ENCODE peak calls at places on chromosomes 13 and 19, in four cellular contexts. D is esophagus muscularis mucosa, G is stomach, V is transverse colon. H is an unnamed sample.

GRCh38 chr13:40348096-40348679 is 318.3 kb downstream of the FOXO1 start:
- DNase-seq in D (no peak), G (no peak), V (no peak), H (no peak)

GRCh38 chr13:31409678-31410356 is 210.0 kb downstream of the B3GLCT start:
- DNase-seq in D (peak; percentile 45), G (no peak), V (no peak), H (no peak)

GRCh38 chr13:23628765-23629565 is 58.8 kb downstream of the TNFRSF19 start:
- DNase-seq in D (no peak), G (no peak), V (no peak), H (no peak)

GRCh38 chr13:112134150-112135075 is 67.5 kb downstream of the SOX1 start:
- DNase-seq in D (no peak), G (peak; percentile 19), V (no peak), H (no peak)

GRCh38 chr13:27909378-27909777 is 10.4 kb upstream of the PDX1 start:
- DNase-seq in D (no peak), G (no peak), V (no peak), H (no peak)

GRCh38 chr19:55488986-55489710 is 912 bp downstream of the SSC5D start:
- DNase-seq in D (no peak), G (no peak), V (no peak), H (peak; percentile 86)

GRCh38 chr13:100235311-100235901 is 146.5 kb downstream of the PCCA start:
- DNase-seq in D (no peak), G (no peak), V (no peak), H (no peak)

GRCh38 chr13:20472531-20472930 is 53.1 kb downstream of the CRYL1 start:
- DNase-seq in D (peak; percentile 89), G (no peak), V (no peak), H (no peak)

GRCh38 chr19:34428549-34429285 is 536 bp downstream of the UBA2 start:
- DNase-seq in D (no peak), G (peak; percentile 31), V (peak; percentile 45), H (peak; percentile 65)

GRCh38 chr19:33392341-33393285 is 19.1 kb downstream of the CEBPG start:
- DNase-seq in D (no peak), G (peak; percentile 59), V (peak; percentile 46), H (peak; percentile 67)

GRCh38 chr13:33016414-33017409 is at the start of gene KL:
- DNase-seq in D (no peak), G (peak; percentile 38), V (peak; percentile 20), H (peak; percentile 75)

GRCh38 chr19:46355991-46356669 is 9.2 kb downstream of the PPP5C start:
- DNase-seq in D (no peak), G (no peak), V (no peak), H (peak; percentile 25)

GRCh38 chr13:111304041-111304544 is 16.3 kb upstream of the TEX29 start:
- DNase-seq in D (no peak), G (no peak), V (peak; percentile 14), H (no peak)

DNA sequence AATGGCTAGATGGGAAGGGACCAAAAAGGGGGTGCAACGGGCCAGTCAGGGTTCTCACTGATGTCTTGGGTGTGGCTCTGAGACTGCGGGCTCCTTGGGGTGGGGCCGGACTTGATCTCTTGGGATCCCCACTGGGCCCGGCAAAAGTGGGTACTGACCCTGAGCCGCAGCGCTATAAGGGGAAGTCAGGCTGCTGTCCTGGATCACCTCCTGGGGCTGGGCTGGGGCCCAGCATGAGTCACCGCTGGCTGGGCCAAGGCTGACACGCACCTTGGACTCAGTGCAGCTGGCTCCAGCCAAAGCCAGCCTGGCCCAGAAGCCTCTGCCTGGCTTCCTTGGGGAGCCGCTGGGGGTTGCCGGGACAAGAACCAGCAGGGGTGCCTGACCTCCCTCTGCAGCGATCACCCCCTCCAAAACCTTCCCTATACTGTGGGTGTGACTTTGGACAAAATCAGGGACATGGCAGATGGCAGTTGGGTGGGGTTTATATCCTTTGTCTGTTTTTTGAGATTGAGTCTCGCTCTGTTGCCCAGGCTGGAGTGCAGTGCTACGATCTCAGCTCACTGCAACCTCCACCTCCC is 614 bp upstream of the IQCN start:
- DNase-seq in D (peak; percentile 95), G (peak; percentile 89), V (peak; percentile 92), H (peak; percentile 96)
- TF ChIP-seq EP300 in D (no peak), G (peak; percentile 48), V (peak; percentile 65), H (peak; percentile 59)

GRCh38 chr13:98216711-98217110 is 39.6 kb upstream of the RNF113B start:
- DNase-seq in D (no peak), G (no peak), V (no peak), H (no peak)
- TF ChIP-seq POLR2AphosphoS5 in D (no peak), G (no peak), V (no peak), H (no peak)

DNA sequence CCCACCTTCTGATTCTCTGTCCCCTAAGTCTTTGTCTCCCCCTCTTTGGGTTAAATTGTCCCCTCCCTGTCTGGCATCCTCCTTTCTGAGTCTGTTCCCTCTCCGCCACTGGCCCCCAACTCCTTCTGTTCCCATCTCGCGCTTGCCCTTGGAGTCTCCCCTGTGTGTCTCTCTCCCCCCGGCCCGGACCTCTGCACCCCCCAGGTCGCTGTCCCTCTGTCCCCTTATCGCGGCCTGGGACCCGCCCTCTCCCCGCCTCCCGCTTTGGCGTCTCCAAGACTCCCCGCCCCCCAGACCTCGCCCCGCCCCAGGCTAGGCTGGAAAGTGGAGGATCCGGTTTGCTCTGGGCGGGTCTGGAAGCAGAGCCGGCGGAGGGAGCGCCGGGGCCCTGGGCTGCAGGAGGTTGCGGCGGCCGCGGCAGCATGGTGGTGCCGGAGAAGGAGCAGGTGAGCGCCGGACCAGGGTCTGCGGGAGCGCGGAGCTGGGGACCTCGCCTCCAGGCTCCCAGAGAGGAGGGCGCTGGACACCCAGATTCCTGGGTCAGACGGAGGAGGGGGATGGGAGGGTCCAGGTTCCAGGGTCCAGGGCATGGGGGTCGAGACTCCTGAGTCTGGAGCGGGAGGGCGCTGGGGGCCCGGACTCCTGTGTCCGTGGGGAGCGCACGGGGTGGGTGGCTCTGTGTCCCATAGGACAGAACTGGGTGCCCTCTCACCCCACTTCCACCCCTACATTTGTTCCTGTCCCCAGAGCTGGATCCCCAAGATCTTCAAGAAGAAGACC is at the start of gene TRPM4:
- DNase-seq in D (no peak), G (peak; percentile 96), V (peak; percentile 95), H (peak; percentile 93)
- TF ChIP-seq EP300 in D (no peak), G (no peak), V (no peak), H (no peak)

DNA sequence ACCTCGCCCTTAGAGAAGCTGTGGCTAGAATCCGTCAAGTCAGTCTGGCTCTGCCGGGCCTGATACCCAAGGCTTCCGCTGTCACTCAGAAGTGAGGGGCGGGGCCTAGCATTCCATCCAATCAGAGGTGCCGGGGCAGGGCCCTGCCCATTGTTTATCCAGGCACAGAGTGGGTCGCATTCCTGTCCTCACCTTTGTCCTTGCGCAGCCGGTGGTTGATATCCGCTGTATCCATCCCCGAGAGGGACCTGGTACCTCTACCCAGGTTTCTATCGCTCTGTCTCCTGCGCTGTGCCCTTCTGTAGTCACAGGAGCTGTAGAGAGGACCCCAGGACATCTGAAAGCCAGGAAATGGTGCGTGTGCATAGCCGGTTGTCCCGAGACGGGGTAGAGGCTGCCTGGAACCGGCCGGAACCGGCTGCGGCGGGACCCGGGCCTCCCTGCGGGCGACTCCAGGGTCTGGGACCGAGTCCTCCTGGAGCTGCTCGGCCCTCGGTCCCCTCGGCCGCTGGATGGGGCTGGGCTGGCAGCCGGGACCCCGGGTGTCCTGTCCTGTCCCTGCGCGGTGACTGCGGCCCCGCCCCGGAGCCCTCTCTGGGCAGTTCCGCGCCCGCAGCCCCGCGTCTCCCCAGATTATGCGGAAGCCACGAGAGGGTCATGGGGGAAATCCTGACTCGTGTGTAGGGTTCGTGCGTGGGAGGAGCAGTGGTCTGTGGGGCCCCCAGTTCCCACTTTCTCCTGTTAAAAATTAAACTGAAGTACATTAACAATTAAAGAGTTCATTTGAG is at the start of gene ZNF763:
- DNase-seq in D (peak; percentile 99), G (peak; percentile 96), V (peak; percentile 98), H (peak; percentile 97)
- TF ChIP-seq POLR2AphosphoS5 in D (peak; percentile 78), G (peak; percentile 58), V (peak; percentile 77), H (peak; percentile 81)

DNA sequence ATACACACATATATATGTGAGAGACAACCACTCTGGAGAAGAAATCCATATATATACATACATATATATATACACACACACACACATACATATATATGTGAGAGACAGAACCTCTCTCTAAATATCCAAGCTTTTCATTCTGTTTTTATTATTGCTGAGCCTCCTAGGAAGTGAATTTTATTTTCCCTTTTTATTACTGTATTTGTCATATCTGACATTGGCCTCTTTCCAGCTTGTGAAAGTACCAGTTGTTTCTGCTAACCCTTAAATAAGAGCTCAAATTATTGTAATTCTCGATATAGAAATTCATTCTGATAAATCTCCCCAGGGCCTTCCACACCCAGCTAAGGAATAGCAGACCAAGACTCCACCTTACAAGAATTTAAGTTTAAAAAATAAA is 81.0 kb downstream of the NUFIP1 start:
- DNase-seq in D (no peak), G (no peak), V (no peak), H (no peak)
- TF ChIP-seq EP300 in D (no peak), G (no peak), V (no peak), H (no peak)

H was measured in sigmoid colon.